ENCODE peak calls at places on chromosomes 3 and 15, in seven cellular contexts. Z is HCT116, M is mammary epithelial cell, J is GM23338, T is K562, C is HepG2, K is hepatocyte. O is an unnamed sample.

GRCh38 chr15:90142216-90143175 is 40.2 kb upstream of the IDH2 start:
- DNase-seq in Z (no peak), M (no peak), J (no peak), T (peak; percentile 59), C (no peak), K (no peak), O (no peak)

GRCh38 chr15:62545392-62546227 is 380.5 kb upstream of the C2CD4B start:
- DNase-seq in Z (no peak), M (peak; percentile 13), J (no peak), T (no peak), C (no peak), K (no peak), O (no peak)

GRCh38 chr3:11088066-11088465 is 66.2 kb upstream of the HRH1 start:
- DNase-seq in Z (no peak), M (no peak), J (no peak), T (no peak), C (no peak), K (no peak), O (no peak)

GRCh38 chr3:36380171-36381031 is at the start of gene STAC:
- DNase-seq in Z (no peak), M (peak; percentile 60), J (peak; percentile 67), T (no peak), C (no peak), K (peak; percentile 42), O (no peak)

GRCh38 chr3:30770387-30770786 is 124.1 kb downstream of the GADL1 start:
- DNase-seq in Z (peak; percentile 66), M (peak; percentile 95), J (no peak), T (no peak), C (peak; percentile 82), K (peak; percentile 69), O (no peak)

GRCh38 chr3:141455603-141456327 is 31.1 kb upstream of the RASA2 start:
- DNase-seq in Z (no peak), M (no peak), J (peak; percentile 29), T (no peak), C (no peak), K (no peak), O (no peak)

GRCh38 chr15:50287324-50288116 is 22.0 kb upstream of the HDC start:
- DNase-seq in Z (no peak), M (no peak), J (no peak), T (peak; percentile 21), C (no peak), K (no peak), O (no peak)

GRCh38 chr15:52651868-52652267 is 27.3 kb downstream of the ATOSA start:
- DNase-seq in Z (peak; percentile 32), M (peak; percentile 85), J (peak; percentile 77), T (peak; percentile 69), C (peak; percentile 80), K (peak; percentile 84), O (no peak)

GRCh38 chr15:45276851-45277250 is 24.8 kb downstream of the SLC28A2 start:
- DNase-seq in Z (no peak), M (peak; percentile 18), J (peak; percentile 50), T (no peak), C (peak; percentile 50), K (peak; percentile 58), O (peak; percentile 52)

GRCh38 chr3:14425574-14426304 is 23.3 kb downstream of the SLC6A6 start:
- DNase-seq in Z (no peak), M (no peak), J (no peak), T (no peak), C (no peak), K (no peak), O (peak; percentile 55)

GRCh38 chr3:50196253-50196801 is 4.9 kb downstream of the GNAT1 start:
- DNase-seq in Z (no peak), M (no peak), J (no peak), T (no peak), C (no peak), K (no peak), O (no peak)

GRCh38 chr3:176431986-176432385 is 765.3 kb downstream of the TBL1XR1 start:
- DNase-seq in Z (no peak), M (no peak), J (no peak), T (no peak), C (no peak), K (no peak), O (no peak)

GRCh38 chr15:32853667-32854066 is 135.9 kb downstream of the GREM1 start:
- DNase-seq in Z (no peak), M (no peak), J (peak; percentile 18), T (no peak), C (no peak), K (no peak), O (no peak)

GRCh38 chr3:81790117-81790516 is 28.7 kb upstream of the GBE1 start:
- DNase-seq in Z (no peak), M (no peak), J (no peak), T (no peak), C (no peak), K (no peak), O (no peak)

GRCh38 chr15:77738441-77739437 is 106.0 kb upstream of the LINGO1 start:
- DNase-seq in Z (no peak), M (no peak), J (peak; percentile 65), T (no peak), C (no peak), K (no peak), O (no peak)

GRCh38 chr3:192986399-192986798 is 68.7 kb upstream of the MB21D2 start:
- DNase-seq in Z (no peak), M (no peak), J (no peak), T (no peak), C (no peak), K (no peak), O (no peak)

GRCh38 chr15:40287968-40288367 is 5.1 kb upstream of the ANKRD63 start:
- DNase-seq in Z (no peak), M (no peak), J (no peak), T (peak; percentile 28), C (no peak), K (no peak), O (no peak)

GRCh38 chr15:84684092-84684491 is 26.1 kb upstream of the NMB start:
- DNase-seq in Z (no peak), M (peak; percentile 61), J (no peak), T (no peak), C (no peak), K (no peak), O (no peak)

GRCh38 chr15:30906366-30906765 is 2.7 kb downstream of the FAN1 start:
- DNase-seq in Z (no peak), M (no peak), J (no peak), T (no peak), C (no peak), K (peak; percentile 22), O (no peak)

GRCh38 chr3:143090486-143090885 is 29.1 kb upstream of the CHST2 start:
- DNase-seq in Z (no peak), M (no peak), J (no peak), T (no peak), C (no peak), K (no peak), O (no peak)

GRCh38 chr3:54235998-54236397 is 113.6 kb downstream of the CACNA2D3 start:
- DNase-seq in Z (no peak), M (no peak), J (no peak), T (no peak), C (no peak), K (no peak), O (no peak)

GRCh38 chr3:62493116-62493801 is 119.9 kb upstream of the FEZF2 start:
- DNase-seq in Z (no peak), M (no peak), J (peak; percentile 52), T (peak; percentile 4), C (no peak), K (no peak), O (peak; percentile 62)

GRCh38 chr15:65981837-65982696 is 112.8 kb downstream of the RAB11A start:
- DNase-seq in Z (peak; percentile 15), M (peak; percentile 32), J (peak; percentile 91), T (peak; percentile 80), C (peak; percentile 18), K (peak; percentile 69), O (peak; percentile 75)

GRCh38 chr15:101180620-101181307 is 71.1 kb downstream of the CHSY1 start:
- DNase-seq in Z (no peak), M (no peak), J (no peak), T (no peak), C (no peak), K (no peak), O (no peak)

GRCh38 chr3:149367021-149367840 is 10.2 kb downstream of the TM4SF1 start:
- DNase-seq in Z (peak; percentile 95), M (peak; percentile 99), J (peak; percentile 24), T (no peak), C (peak; percentile 88), K (peak; percentile 80), O (no peak)

GRCh38 chr15:80982205-80982604 is 7.4 kb downstream of the MESD start:
- DNase-seq in Z (no peak), M (no peak), J (peak; percentile 53), T (peak; percentile 31), C (no peak), K (no peak), O (no peak)
- TF ChIP-seq CTCF in Z (peak; percentile 30), M (no peak), J (peak; percentile 61), T (peak; percentile 13), C (no peak), K (no peak), O (peak; percentile 66)

DNA sequence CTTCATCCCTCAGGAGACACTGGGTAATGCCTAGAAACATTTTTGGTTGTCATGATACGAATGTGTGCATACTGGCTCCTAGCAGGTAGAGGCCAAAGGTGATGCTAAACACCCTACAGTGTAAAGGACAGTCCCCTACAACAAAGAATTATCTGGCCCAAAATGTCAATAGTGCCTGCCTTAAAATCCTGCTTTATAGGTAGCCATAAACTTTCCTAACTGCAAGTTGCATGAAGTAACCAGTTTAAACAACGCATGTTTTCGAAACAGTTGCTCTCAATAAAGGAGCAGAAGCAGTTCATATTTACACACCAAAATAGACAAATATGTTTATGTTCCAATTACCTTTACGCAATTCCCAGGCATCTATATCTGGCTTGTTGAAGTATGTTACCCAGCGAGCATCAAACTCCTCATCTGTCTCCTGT is 9.1 kb downstream of the COX5A start:
- DNase-seq in Z (no peak), M (no peak), J (no peak), T (no peak), C (peak; percentile 78), K (no peak), O (no peak)
- H3K79me2 ChIP-seq in Z (peaks cover 85% of the 10 kb centered on the region), M (peaks cover 69% of the 10 kb centered on the region), J (peaks cover 71% of the 10 kb centered on the region), T (peaks cover 68% of the 10 kb centered on the region), C (peaks cover 34% of the 10 kb centered on the region), K (peaks cover 54% of the 10 kb centered on the region), O (peaks cover 50% of the 10 kb centered on the region)

DNA sequence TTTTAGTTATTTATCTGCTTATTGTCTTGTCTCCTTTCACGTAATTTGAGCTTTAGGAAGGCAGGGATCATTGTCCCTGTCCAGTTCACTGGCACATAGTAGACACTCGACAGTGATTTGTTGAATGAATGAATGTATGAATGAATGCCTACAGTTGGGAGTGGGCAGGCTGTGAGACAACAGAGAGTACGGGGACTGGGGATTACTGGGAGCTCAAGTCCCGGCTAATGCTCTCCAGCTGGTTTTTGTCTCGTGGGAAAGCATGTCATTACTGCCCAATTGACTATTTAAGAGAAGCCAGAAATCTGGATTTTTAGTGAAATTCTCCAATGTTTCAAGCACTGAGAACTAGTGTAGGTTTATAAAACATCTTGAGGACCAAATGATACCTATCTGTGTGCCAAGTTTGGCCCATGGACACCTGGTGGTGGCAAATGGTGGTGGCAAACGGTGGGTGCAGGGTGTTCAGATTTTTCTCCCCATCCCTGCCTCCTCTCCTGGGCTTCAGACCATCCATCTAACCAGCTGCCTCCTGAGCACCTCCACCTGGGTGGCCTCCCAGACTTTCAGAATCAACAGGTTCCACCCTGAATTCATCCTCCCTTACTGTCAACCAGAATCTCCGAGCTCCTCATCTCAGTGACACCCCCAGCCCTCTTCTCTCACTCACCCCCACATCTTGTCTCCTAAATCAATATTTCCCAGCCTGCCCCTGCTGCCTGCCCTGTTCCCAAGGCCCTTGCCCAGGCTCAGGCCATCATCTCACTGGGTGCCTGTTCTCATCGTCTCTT is 36.2 kb upstream of the TRH start:
- DNase-seq in Z (no peak), M (no peak), J (peak; percentile 11), T (no peak), C (no peak), K (no peak), O (no peak)
- TF ChIP-seq CTCF in Z (peak; percentile 49), M (no peak), J (no peak), T (no peak), C (no peak), K (no peak), O (peak; percentile 29)

GRCh38 chr15:73918784-73919183 is 7.5 kb upstream of the LOXL1 start:
- DNase-seq in Z (no peak), M (no peak), J (no peak), T (no peak), C (no peak), K (no peak), O (no peak)
- H3K79me2 ChIP-seq in Z (no peaks in the 10 kb centered on the region), M (no peaks in the 10 kb centered on the region), J (no peaks in the 10 kb centered on the region), T (no peaks in the 10 kb centered on the region), C (no peaks in the 10 kb centered on the region), K (no peaks in the 10 kb centered on the region), O (no peaks in the 10 kb centered on the region)

O was measured in OCI-LY7.